ENCODE peak calls at places on chromosomes 3 and 15, in four cellular contexts. D is tibial artery, L is Peyer's patch, M is IMR-90. Y is an unnamed sample.
A peak's percentile ranks its signal among the peaks of the same experiment; 100 is the strongest.

GRCh38 chr3:39168156-39168780 is 14.9 kb upstream of the CSRNP1 start:
- DNase-seq in L (no peak), M (no peak), D (peak; percentile 34), Y (no peak)

GRCh38 chr15:96109820-96110219 is 220.7 kb upstream of the NR2F2 start:
- DNase-seq in D (no peak), M (no peak), L (no peak), Y (no peak)

GRCh38 chr3:119588112-119588511 is 8.8 kb downstream of the ADPRH start:
- DNase-seq in L (peak; percentile 68), M (no peak), D (peak; percentile 69), Y (no peak)

GRCh38 chr15:99983171-99983891 is 250.1 kb upstream of the LYSMD4 start:
- DNase-seq in L (no peak), D (no peak), M (no peak), Y (no peak)

GRCh38 chr3:104437891-104438290 is 928.8 kb upstream of the ALCAM start:
- DNase-seq in D (no peak), M (peak; percentile 10), L (no peak), Y (no peak)

GRCh38 chr15:65991721-65992472 is 122.6 kb downstream of the RAB11A start:
- DNase-seq in L (no peak), M (no peak), D (no peak), Y (no peak)

GRCh38 chr3:61563614-61564404 is 2.4 kb downstream of the PTPRG start:
- DNase-seq in M (no peak), L (no peak), D (no peak), Y (no peak)

GRCh38 chr3:94206291-94206690 is 143.4 kb downstream of the NSUN3 start:
- DNase-seq in D (no peak), M (no peak), L (no peak), Y (no peak)

GRCh38 chr3:146161725-146162047 is 702 bp upstream of the PLOD2 start:
- DNase-seq in L (no peak), M (peak; percentile 63), D (peak; percentile 79), Y (no peak)

GRCh38 chr3:138776961-138777360 is 57.8 kb downstream of the PIK3CB start:
- DNase-seq in D (no peak), M (no peak), L (no peak), Y (no peak)

GRCh38 chr3:121989943-121990342 is 32.1 kb downstream of the ILDR1 start:
- DNase-seq in D (no peak), M (no peak), L (no peak), Y (no peak)

GRCh38 chr15:36805278-36805677 is 225.9 kb downstream of the CDIN1 start:
- DNase-seq in M (no peak), L (no peak), D (no peak), Y (no peak)

GRCh38 chr3:101940521-101940992 is 91.2 kb downstream of the NFKBIZ start:
- DNase-seq in D (no peak), L (peak; percentile 54), M (peak; percentile 98), Y (no peak)

GRCh38 chr15:57591237-57591821 is 375 bp upstream of the MYZAP start:
- DNase-seq in D (no peak), L (no peak), M (no peak), Y (no peak)

GRCh38 chr3:40764722-40765121 is 240.0 kb downstream of the ZNF621 start:
- DNase-seq in D (no peak), L (no peak), M (no peak), Y (no peak)

GRCh38 chr3:124213641-124214040 is 221.7 kb upstream of the ROPN1 start:
- DNase-seq in L (no peak), D (no peak), M (no peak), Y (no peak)

GRCh38 chr3:61094608-61095007 is 156.6 kb downstream of the FHIT start:
- DNase-seq in D (no peak), M (no peak), L (no peak), Y (no peak)

GRCh38 chr3:146966124-146966523 is 361.0 kb upstream of the PLSCR5 start:
- DNase-seq in L (no peak), M (no peak), D (no peak), Y (no peak)

GRCh38 chr3:59425371-59425770 is 375.5 kb upstream of the CFAP20DC start:
- DNase-seq in L (no peak), D (no peak), M (peak; percentile 97), Y (no peak)

GRCh38 chr15:25905140-25905539 is 42.0 kb upstream of the ATP10A start:
- DNase-seq in M (peak; percentile 88), L (no peak), D (no peak), Y (no peak)

GRCh38 chr3:109432833-109433232 is 95.5 kb upstream of the DPPA4 start:
- DNase-seq in M (no peak), L (no peak), D (no peak), Y (no peak)

GRCh38 chr15:44215594-44215993 is 20.5 kb upstream of the FRMD5 start:
- DNase-seq in D (no peak), M (peak; percentile 90), L (no peak), Y (no peak)

GRCh38 chr3:136772709-136773108 is 20.5 kb upstream of the STAG1 start:
- DNase-seq in L (no peak), M (peak; percentile 53), D (no peak), Y (no peak)

GRCh38 chr3:168040624-168041208 is 55.0 kb downstream of the GOLIM4 start:
- DNase-seq in D (no peak), L (no peak), M (peak; percentile 74), Y (no peak)

GRCh38 chr15:51212909-51213308 is 118.2 kb upstream of the TNFAIP8L3 start:
- DNase-seq in D (no peak), L (no peak), M (no peak), Y (no peak)

GRCh38 chr15:70281811-70282307 is 184.1 kb upstream of the TLE3 start:
- DNase-seq in L (peak; percentile 34), M (peak; percentile 66), D (peak; percentile 65), Y (no peak)

GRCh38 chr15:68983821-68984517 is 30.5 kb upstream of the NOX5 start:
- DNase-seq in M (peak; percentile 16), D (no peak), L (no peak), Y (no peak)

GRCh38 chr3:122785231-122785630 is 8.4 kb downstream of the HSPBAP1 start:
- DNase-seq in M (no peak), L (no peak), D (no peak), Y (no peak)

GRCh38 chr3:141458937-141459510 is 27.8 kb upstream of the RASA2 start:
- DNase-seq in D (no peak), M (no peak), L (no peak), Y (no peak)

GRCh38 chr3:141457624-141458236 is 29.1 kb upstream of the RASA2 start:
- DNase-seq in M (peak; percentile 55), L (no peak), D (no peak), Y (no peak)

GRCh38 chr3:141456328-141456689 is 30.5 kb upstream of the RASA2 start:
- DNase-seq in M (peak; percentile 84), L (no peak), D (no peak), Y (no peak)

GRCh38 chr3:141462176-141462859 is 24.5 kb upstream of the RASA2 start:
- DNase-seq in M (no peak), D (no peak), L (no peak), Y (no peak)

DNA sequence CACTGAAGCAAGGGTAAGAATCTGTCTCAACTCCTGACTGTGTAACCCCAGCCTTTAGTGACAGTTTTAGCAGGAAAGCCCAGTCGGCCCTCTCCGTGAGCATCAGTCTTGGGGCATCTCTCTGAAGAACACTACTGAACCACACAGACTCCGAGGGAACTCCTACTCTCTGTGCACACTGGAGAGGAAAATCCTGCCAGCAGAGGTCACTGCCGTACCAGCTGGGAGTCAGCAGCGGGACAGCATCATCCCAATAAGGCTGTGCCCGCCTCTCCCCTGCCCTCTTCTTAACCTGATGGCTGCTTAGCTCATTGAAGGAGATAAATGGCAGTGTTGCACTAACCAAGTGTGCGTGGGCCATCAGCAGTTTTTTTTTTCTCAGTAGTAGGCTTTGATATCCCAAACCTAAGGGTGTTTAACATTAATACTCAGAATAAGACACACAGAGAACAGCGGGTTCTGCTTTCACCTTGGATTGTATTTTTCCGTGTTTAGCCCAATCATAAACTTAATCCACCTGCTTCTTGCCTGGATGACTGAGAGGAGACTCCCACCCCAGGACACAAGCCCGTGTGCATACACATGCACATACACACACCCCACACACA is 26.6 kb upstream of the RASA2 start:
- DNase-seq in M (peak; percentile 85), D (peak; percentile 91), L (peak; percentile 89), Y (peak; percentile 78)
- TF ChIP-seq CTCF in M (peak; percentile 98), D (peak; percentile 86), L (peak; percentile 87), Y (peak; percentile 86)

GRCh38 chr15:55628369-55628730 is 40.2 kb upstream of the PYGO1 start:
- DNase-seq in L (no peak), D (no peak), M (peak; percentile 31), Y (no peak)

GRCh38 chr15:55630921-55631320 is 42.8 kb upstream of the PYGO1 start:
- DNase-seq in D (no peak), L (no peak), M (no peak), Y (no peak)

GRCh38 chr15:55632434-55632833 is 44.3 kb upstream of the PYGO1 start:
- DNase-seq in D (no peak), L (no peak), M (no peak), Y (no peak)

GRCh38 chr15:55633731-55634130 is 45.6 kb upstream of the PYGO1 start:
- DNase-seq in L (no peak), M (peak; percentile 5), D (no peak), Y (no peak)

DNA sequence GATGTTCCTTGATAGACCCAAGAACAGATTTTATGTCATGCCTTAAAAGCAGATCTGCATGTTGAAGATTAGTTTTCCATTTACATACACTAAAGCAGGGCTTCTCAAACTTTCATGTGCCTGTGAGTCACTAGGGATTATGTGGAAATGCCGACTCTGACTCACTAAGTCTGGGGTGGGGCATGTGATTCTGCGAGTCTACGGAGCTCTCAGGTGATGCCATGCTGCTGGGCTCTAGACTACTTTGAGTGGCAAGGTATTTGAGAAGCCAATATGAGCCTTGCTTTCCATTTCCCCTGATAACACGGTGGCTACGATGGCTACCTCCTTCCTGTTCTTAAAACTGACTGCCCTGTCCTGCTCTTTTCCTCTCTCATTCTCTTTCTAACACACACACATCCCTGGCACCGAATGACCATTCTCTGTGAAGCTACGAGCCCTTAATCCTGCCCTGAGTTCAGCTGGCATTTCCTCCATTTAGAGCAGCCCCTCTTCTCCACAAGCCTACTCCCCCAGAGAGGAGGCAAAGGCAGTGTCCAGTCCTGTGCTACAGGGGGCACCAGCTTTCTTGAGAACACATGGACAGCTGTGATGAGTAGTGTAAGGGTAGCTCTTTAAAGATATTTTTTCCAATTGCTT is 39.7 kb upstream of the PYGO1 start:
- DNase-seq in D (no peak), L (no peak), M (peak; percentile 95), Y (no peak)
- TF ChIP-seq CTCF in D (no peak), L (no peak), M (peak; percentile 4), Y (no peak)

GRCh38 chr15:54594115-54594514 is 602.6 kb downstream of the RSL24D1 start:
- DNase-seq in L (no peak), D (no peak), M (no peak), Y (no peak)
- TF ChIP-seq CTCF in L (no peak), D (no peak), M (no peak), Y (no peak)

DNA sequence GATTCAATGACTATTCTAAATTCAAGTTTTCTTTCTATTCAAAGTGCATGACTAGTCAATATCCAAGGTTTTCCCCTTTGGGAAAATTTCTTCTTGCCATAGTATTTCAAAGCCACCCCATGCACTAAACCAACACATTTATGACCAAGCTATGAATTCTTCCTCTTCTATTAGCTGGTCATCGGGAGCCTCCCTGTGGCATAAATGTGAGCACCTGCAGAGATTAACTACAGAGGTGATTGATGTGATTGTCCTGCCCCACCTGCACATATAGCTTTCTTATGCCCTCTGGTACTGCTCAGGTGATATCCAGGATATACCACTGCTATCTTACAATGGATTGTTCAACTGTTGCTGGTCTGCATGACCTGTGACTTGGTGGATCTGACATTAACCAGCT is 694.9 kb downstream of the ZBBX start:
- DNase-seq in M (no peak), D (no peak), L (no peak), Y (no peak)
- TF ChIP-seq CTCF in M (no peak), D (no peak), L (peak; percentile 28), Y (no peak)